ENCODE peak calls at places on chromosomes 13 and 19, in ten cellular contexts. One of them, this sample, is unnamed.
A peak's percentile ranks its signal among the peaks of the same experiment; 100 is the strongest.

GRCh38 chr19:55641376-55642152 is 762 bp downstream of the ZNF580 start:
- DNase-seq in AG04449: no peak
- DNase-seq in spleen: no peak
- DNase-seq in mucosa of descending colon: peak; percentile 41
- DNase-seq in endodermal cell: no peak
- DNase-seq in tibial artery: peak; percentile 29
- DNase-seq in choroid plexus epithelial cell: peak; percentile 50
- DNase-seq in breast epithelium: no peak
- DNase-seq in cardiac fibroblast: peak; percentile 32
- DNase-seq in astrocyte: peak; percentile 18
- DNase-seq in this sample: no peak

GRCh38 chr19:17324357-17325114 is 10.1 kb downstream of the ANO8 start:
- DNase-seq in breast epithelium: no peak
- DNase-seq in tibial artery: no peak
- DNase-seq in choroid plexus epithelial cell: no peak
- DNase-seq in astrocyte: no peak
- DNase-seq in AG04449: no peak
- DNase-seq in cardiac fibroblast: no peak
- DNase-seq in mucosa of descending colon: no peak
- DNase-seq in spleen: no peak
- DNase-seq in endodermal cell: peak; percentile 44
- DNase-seq in this sample: no peak

GRCh38 chr13:46663216-46663615 is 110.2 kb downstream of the LRCH1 start:
- DNase-seq in breast epithelium: no peak
- DNase-seq in AG04449: no peak
- DNase-seq in cardiac fibroblast: no peak
- DNase-seq in endodermal cell: no peak
- DNase-seq in spleen: no peak
- DNase-seq in choroid plexus epithelial cell: no peak
- DNase-seq in mucosa of descending colon: no peak
- DNase-seq in tibial artery: no peak
- DNase-seq in astrocyte: no peak
- DNase-seq in this sample: no peak

GRCh38 chr13:72253754-72254153 is 386.8 kb upstream of the DACH1 start:
- DNase-seq in astrocyte: no peak
- DNase-seq in breast epithelium: no peak
- DNase-seq in AG04449: no peak
- DNase-seq in endodermal cell: no peak
- DNase-seq in choroid plexus epithelial cell: no peak
- DNase-seq in tibial artery: no peak
- DNase-seq in spleen: no peak
- DNase-seq in cardiac fibroblast: no peak
- DNase-seq in mucosa of descending colon: no peak
- DNase-seq in this sample: no peak

GRCh38 chr13:91331047-91331915 is 16.2 kb upstream of the MIR17HG start:
- DNase-seq in endodermal cell: no peak
- DNase-seq in spleen: no peak
- DNase-seq in AG04449: no peak
- DNase-seq in choroid plexus epithelial cell: no peak
- DNase-seq in mucosa of descending colon: no peak
- DNase-seq in tibial artery: no peak
- DNase-seq in astrocyte: no peak
- DNase-seq in cardiac fibroblast: no peak
- DNase-seq in breast epithelium: no peak
- DNase-seq in this sample: no peak

GRCh38 chr13:35881360-35881759 is 249.8 kb downstream of the DCLK1 start:
- DNase-seq in endodermal cell: no peak
- DNase-seq in astrocyte: peak; percentile 57
- DNase-seq in tibial artery: no peak
- DNase-seq in cardiac fibroblast: peak; percentile 38
- DNase-seq in choroid plexus epithelial cell: peak; percentile 37
- DNase-seq in spleen: no peak
- DNase-seq in AG04449: no peak
- DNase-seq in breast epithelium: no peak
- DNase-seq in mucosa of descending colon: no peak
- DNase-seq in this sample: no peak

GRCh38 chr19:50785329-50785922 is 4.8 kb upstream of the ACP4 start:
- DNase-seq in endodermal cell: no peak
- DNase-seq in tibial artery: no peak
- DNase-seq in breast epithelium: no peak
- DNase-seq in mucosa of descending colon: no peak
- DNase-seq in cardiac fibroblast: no peak
- DNase-seq in spleen: no peak
- DNase-seq in AG04449: no peak
- DNase-seq in astrocyte: no peak
- DNase-seq in choroid plexus epithelial cell: no peak
- DNase-seq in this sample: no peak

GRCh38 chr13:100529666-100530065 is 58.9 kb downstream of the GGACT start:
- DNase-seq in mucosa of descending colon: no peak
- DNase-seq in choroid plexus epithelial cell: no peak
- DNase-seq in cardiac fibroblast: no peak
- DNase-seq in astrocyte: no peak
- DNase-seq in breast epithelium: no peak
- DNase-seq in tibial artery: no peak
- DNase-seq in spleen: no peak
- DNase-seq in AG04449: no peak
- DNase-seq in endodermal cell: peak; percentile 35
- DNase-seq in this sample: no peak

GRCh38 chr19:38001158-38001781 is 94.3 kb downstream of the SIPA1L3 start:
- DNase-seq in endodermal cell: no peak
- DNase-seq in choroid plexus epithelial cell: no peak
- DNase-seq in breast epithelium: no peak
- DNase-seq in mucosa of descending colon: no peak
- DNase-seq in astrocyte: no peak
- DNase-seq in tibial artery: no peak
- DNase-seq in AG04449: no peak
- DNase-seq in cardiac fibroblast: no peak
- DNase-seq in spleen: no peak
- DNase-seq in this sample: no peak

GRCh38 chr19:37997911-37998344 is 90.9 kb downstream of the SIPA1L3 start:
- DNase-seq in breast epithelium: no peak
- DNase-seq in choroid plexus epithelial cell: peak; percentile 86
- DNase-seq in endodermal cell: no peak
- DNase-seq in tibial artery: no peak
- DNase-seq in AG04449: peak; percentile 78
- DNase-seq in spleen: no peak
- DNase-seq in astrocyte: peak; percentile 97
- DNase-seq in mucosa of descending colon: no peak
- DNase-seq in cardiac fibroblast: peak; percentile 90
- DNase-seq in this sample: peak; percentile 97

GRCh38 chr19:37995346-37995745 is 88.3 kb downstream of the SIPA1L3 start:
- DNase-seq in spleen: no peak
- DNase-seq in mucosa of descending colon: no peak
- DNase-seq in breast epithelium: no peak
- DNase-seq in astrocyte: no peak
- DNase-seq in tibial artery: no peak
- DNase-seq in AG04449: no peak
- DNase-seq in choroid plexus epithelial cell: no peak
- DNase-seq in cardiac fibroblast: no peak
- DNase-seq in endodermal cell: no peak
- DNase-seq in this sample: no peak

GRCh38 chr19:37999309-38000213 is 92.6 kb downstream of the SIPA1L3 start:
- DNase-seq in endodermal cell: no peak
- DNase-seq in cardiac fibroblast: peak; percentile 95
- DNase-seq in AG04449: peak; percentile 93
- DNase-seq in astrocyte: peak; percentile 99
- DNase-seq in breast epithelium: no peak
- DNase-seq in choroid plexus epithelial cell: peak; percentile 97
- DNase-seq in spleen: no peak
- DNase-seq in mucosa of descending colon: no peak
- DNase-seq in tibial artery: peak; percentile 32
- DNase-seq in this sample: peak; percentile 98

GRCh38 chr19:37998801-37999308 is 91.8 kb downstream of the SIPA1L3 start:
- DNase-seq in choroid plexus epithelial cell: no peak
- DNase-seq in breast epithelium: no peak
- DNase-seq in astrocyte: no peak
- DNase-seq in tibial artery: no peak
- DNase-seq in spleen: no peak
- DNase-seq in cardiac fibroblast: no peak
- DNase-seq in mucosa of descending colon: no peak
- DNase-seq in AG04449: no peak
- DNase-seq in endodermal cell: no peak
- DNase-seq in this sample: no peak
- H3K4me3 ChIP-seq in choroid plexus epithelial cell: peak overlapping the region; percentile 34
- H3K4me3 ChIP-seq in breast epithelium: no peak overlapping the region
- H3K4me3 ChIP-seq in astrocyte: no peak overlapping the region
- H3K4me3 ChIP-seq in tibial artery: no peak overlapping the region
- H3K4me3 ChIP-seq in spleen: no peak overlapping the region
- H3K4me3 ChIP-seq in cardiac fibroblast: no peak overlapping the region
- H3K4me3 ChIP-seq in mucosa of descending colon: no peak overlapping the region
- H3K4me3 ChIP-seq in AG04449: no peak overlapping the region
- H3K4me3 ChIP-seq in endodermal cell: no peak overlapping the region
- H3K4me3 ChIP-seq in this sample: no peak overlapping the region

GRCh38 chr19:1748115-1748702 is 5.1 kb upstream of the ONECUT3 start:
- DNase-seq in endodermal cell: no peak
- DNase-seq in breast epithelium: no peak
- DNase-seq in mucosa of descending colon: peak; percentile 38
- DNase-seq in spleen: peak; percentile 81
- DNase-seq in AG04449: no peak
- DNase-seq in astrocyte: no peak
- DNase-seq in choroid plexus epithelial cell: no peak
- DNase-seq in cardiac fibroblast: no peak
- DNase-seq in tibial artery: no peak
- DNase-seq in this sample: no peak

GRCh38 chr19:1748703-1749341 is 4.5 kb upstream of the ONECUT3 start:
- DNase-seq in spleen: no peak
- DNase-seq in endodermal cell: peak; percentile 69
- DNase-seq in choroid plexus epithelial cell: no peak
- DNase-seq in cardiac fibroblast: no peak
- DNase-seq in tibial artery: no peak
- DNase-seq in mucosa of descending colon: no peak
- DNase-seq in AG04449: no peak
- DNase-seq in breast epithelium: no peak
- DNase-seq in astrocyte: no peak
- DNase-seq in this sample: no peak

GRCh38 chr19:1750343-1751021 is 2.8 kb upstream of the ONECUT3 start:
- DNase-seq in breast epithelium: no peak
- DNase-seq in AG04449: no peak
- DNase-seq in choroid plexus epithelial cell: no peak
- DNase-seq in tibial artery: no peak
- DNase-seq in astrocyte: no peak
- DNase-seq in endodermal cell: no peak
- DNase-seq in spleen: no peak
- DNase-seq in mucosa of descending colon: no peak
- DNase-seq in cardiac fibroblast: no peak
- DNase-seq in this sample: no peak

GRCh38 chr19:1751367-1752008 is 1.8 kb upstream of the ONECUT3 start:
- DNase-seq in choroid plexus epithelial cell: no peak
- DNase-seq in endodermal cell: no peak
- DNase-seq in astrocyte: no peak
- DNase-seq in mucosa of descending colon: no peak
- DNase-seq in breast epithelium: no peak
- DNase-seq in cardiac fibroblast: no peak
- DNase-seq in spleen: no peak
- DNase-seq in AG04449: no peak
- DNase-seq in tibial artery: no peak
- DNase-seq in this sample: no peak

DNA sequence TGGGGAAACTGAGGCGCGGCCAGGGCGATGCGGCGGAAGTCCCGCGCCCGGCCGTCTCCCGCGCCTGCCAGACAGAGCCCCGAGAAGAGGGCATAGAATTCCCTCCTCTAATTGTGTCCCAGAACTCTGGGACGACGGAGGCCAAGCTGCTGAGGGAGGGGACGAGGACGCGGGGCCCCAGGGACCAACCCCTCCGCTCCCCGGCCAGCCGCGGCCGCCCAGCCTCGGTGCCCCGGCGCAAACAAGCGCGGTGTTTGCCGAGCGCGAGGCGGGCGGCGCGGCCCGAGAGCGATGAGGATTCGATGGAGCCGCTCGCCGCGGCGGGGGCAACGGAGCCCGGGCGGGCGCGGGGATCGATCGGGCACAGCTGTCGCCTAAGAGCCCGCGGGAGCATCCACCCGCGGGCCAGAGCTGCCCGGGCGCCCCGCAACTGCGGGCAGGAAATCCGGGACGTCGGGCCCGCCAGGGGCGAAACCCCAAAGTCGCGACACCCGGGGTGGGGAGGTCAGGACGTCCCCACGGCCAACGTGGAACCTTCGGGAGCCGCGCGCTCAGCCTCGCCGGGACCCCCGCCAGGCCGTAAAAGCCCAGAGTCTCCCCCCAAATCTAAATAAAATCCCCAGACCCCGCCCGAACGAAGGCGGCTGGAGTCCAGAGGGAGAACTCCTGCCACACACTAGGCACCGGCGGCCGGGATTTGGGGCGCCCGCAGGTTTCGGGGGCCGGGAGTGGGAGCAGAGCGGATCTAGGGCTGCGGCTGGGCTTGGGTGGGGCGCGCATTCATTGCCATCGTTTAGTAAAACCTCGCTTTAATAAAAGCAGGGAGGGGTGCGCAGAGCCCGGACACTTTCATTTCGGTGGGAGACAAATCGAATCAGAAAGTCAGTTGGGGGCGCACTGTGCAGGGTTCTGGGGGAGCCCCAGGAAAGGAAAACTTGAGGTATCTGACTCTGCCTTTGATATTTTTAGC is 3.6 kb upstream of the ONECUT3 start:
- DNase-seq in mucosa of descending colon: no peak
- DNase-seq in spleen: no peak
- DNase-seq in astrocyte: no peak
- DNase-seq in AG04449: no peak
- DNase-seq in choroid plexus epithelial cell: no peak
- DNase-seq in tibial artery: no peak
- DNase-seq in endodermal cell: peak; percentile 62
- DNase-seq in cardiac fibroblast: no peak
- DNase-seq in breast epithelium: no peak
- DNase-seq in this sample: no peak
- H3K4me3 ChIP-seq in mucosa of descending colon: no peak overlapping the region
- H3K4me3 ChIP-seq in spleen: peak overlapping the region; percentile 59
- H3K4me3 ChIP-seq in astrocyte: no peak overlapping the region
- H3K4me3 ChIP-seq in AG04449: no peak overlapping the region
- H3K4me3 ChIP-seq in choroid plexus epithelial cell: no peak overlapping the region
- H3K4me3 ChIP-seq in tibial artery: peak overlapping the region; percentile 15
- H3K4me3 ChIP-seq in endodermal cell: no peak overlapping the region
- H3K4me3 ChIP-seq in cardiac fibroblast: no peak overlapping the region
- H3K4me3 ChIP-seq in breast epithelium: peak overlapping the region; percentile 23
- H3K4me3 ChIP-seq in this sample: no peak overlapping the region

GRCh38 chr13:80889829-80890228 is 548.9 kb upstream of the SPRY2 start:
- DNase-seq in tibial artery: no peak
- DNase-seq in AG04449: no peak
- DNase-seq in astrocyte: no peak
- DNase-seq in breast epithelium: no peak
- DNase-seq in spleen: no peak
- DNase-seq in mucosa of descending colon: no peak
- DNase-seq in cardiac fibroblast: no peak
- DNase-seq in choroid plexus epithelial cell: no peak
- DNase-seq in endodermal cell: no peak
- DNase-seq in this sample: no peak

GRCh38 chr13:80884031-80884785 is 543.3 kb upstream of the SPRY2 start:
- DNase-seq in choroid plexus epithelial cell: no peak
- DNase-seq in endodermal cell: no peak
- DNase-seq in breast epithelium: no peak
- DNase-seq in astrocyte: no peak
- DNase-seq in tibial artery: no peak
- DNase-seq in spleen: no peak
- DNase-seq in AG04449: no peak
- DNase-seq in cardiac fibroblast: no peak
- DNase-seq in mucosa of descending colon: no peak
- DNase-seq in this sample: no peak

GRCh38 chr13:80883545-80883944 is 542.6 kb upstream of the SPRY2 start:
- DNase-seq in breast epithelium: no peak
- DNase-seq in choroid plexus epithelial cell: no peak
- DNase-seq in cardiac fibroblast: no peak
- DNase-seq in spleen: no peak
- DNase-seq in AG04449: no peak
- DNase-seq in astrocyte: no peak
- DNase-seq in tibial artery: no peak
- DNase-seq in mucosa of descending colon: no peak
- DNase-seq in endodermal cell: no peak
- DNase-seq in this sample: no peak

GRCh38 chr13:80888421-80888820 is 547.5 kb upstream of the SPRY2 start:
- DNase-seq in spleen: no peak
- DNase-seq in AG04449: no peak
- DNase-seq in choroid plexus epithelial cell: no peak
- DNase-seq in endodermal cell: no peak
- DNase-seq in mucosa of descending colon: no peak
- DNase-seq in cardiac fibroblast: no peak
- DNase-seq in breast epithelium: no peak
- DNase-seq in astrocyte: no peak
- DNase-seq in tibial artery: no peak
- DNase-seq in this sample: no peak
- H3K4me3 ChIP-seq in spleen: no peak overlapping the region
- H3K4me3 ChIP-seq in AG04449: no peak overlapping the region
- H3K4me3 ChIP-seq in choroid plexus epithelial cell: no peak overlapping the region
- H3K4me3 ChIP-seq in endodermal cell: no peak overlapping the region
- H3K4me3 ChIP-seq in mucosa of descending colon: no peak overlapping the region
- H3K4me3 ChIP-seq in cardiac fibroblast: no peak overlapping the region
- H3K4me3 ChIP-seq in breast epithelium: no peak overlapping the region
- H3K4me3 ChIP-seq in astrocyte: no peak overlapping the region
- H3K4me3 ChIP-seq in tibial artery: no peak overlapping the region
- H3K4me3 ChIP-seq in this sample: no peak overlapping the region

GRCh38 chr19:34096020-34096915 is 76.0 kb upstream of the LSM14A start:
- DNase-seq in cardiac fibroblast: peak; percentile 68
- DNase-seq in spleen: no peak
- DNase-seq in tibial artery: no peak
- DNase-seq in astrocyte: peak; percentile 28
- DNase-seq in AG04449: no peak
- DNase-seq in mucosa of descending colon: peak; percentile 9
- DNase-seq in choroid plexus epithelial cell: peak; percentile 75
- DNase-seq in breast epithelium: no peak
- DNase-seq in endodermal cell: peak; percentile 66
- DNase-seq in this sample: peak; percentile 58
- H3K4me3 ChIP-seq in cardiac fibroblast: no peak overlapping the region
- H3K4me3 ChIP-seq in spleen: no peak overlapping the region
- H3K4me3 ChIP-seq in tibial artery: no peak overlapping the region
- H3K4me3 ChIP-seq in astrocyte: no peak overlapping the region
- H3K4me3 ChIP-seq in AG04449: no peak overlapping the region
- H3K4me3 ChIP-seq in mucosa of descending colon: no peak overlapping the region
- H3K4me3 ChIP-seq in choroid plexus epithelial cell: no peak overlapping the region
- H3K4me3 ChIP-seq in breast epithelium: no peak overlapping the region
- H3K4me3 ChIP-seq in endodermal cell: peak overlapping the region; percentile 56
- H3K4me3 ChIP-seq in this sample: no peak overlapping the region